ENCODE peak calls at places on chromosomes 7 and 10, in ten cellular contexts. W, G, T, E, P, I, U, D, H and S are unnamed samples. For H3K36me3, the result is how much of the 10 kb centered on the place peaks cover.

GRCh38 chr7:140418653-140419052 is 14.8 kb downstream of the RAB19 start:
- DNase-seq in W (no peak), G (no peak), T (no peak), E (no peak), P (no peak), I (no peak), U (no peak), D (no peak), H (no peak), S (no peak)

GRCh38 chr10:97781541-97782331 is 9.9 kb upstream of the SFRP5 start:
- DNase-seq in W (no peak), G (no peak), T (no peak), E (peak), P (no peak), I (no peak), U (no peak), D (no peak), H (no peak), S (no peak)

GRCh38 chr7:116565981-116566380 is 41.1 kb downstream of the CAV1 start:
- DNase-seq in W (no peak), G (no peak), T (no peak), E (no peak), P (no peak), I (no peak), U (no peak), D (no peak), H (no peak), S (no peak)

GRCh38 chr7:131190146-131190545 is 137.5 kb upstream of the MKLN1 start:
- DNase-seq in W (no peak), G (no peak), T (no peak), E (no peak), P (no peak), I (no peak), U (no peak), D (no peak), H (peak), S (no peak)

GRCh38 chr10:93903051-93903450 is 9.3 kb downstream of the SLC35G1 start:
- DNase-seq in W (no peak), G (no peak), T (no peak), E (no peak), P (no peak), I (no peak), U (no peak), D (no peak), H (no peak), S (no peak)

GRCh38 chr10:62335326-62335725 is 38.8 kb upstream of the ZNF365 start:
- DNase-seq in W (no peak), G (no peak), T (no peak), E (no peak), P (no peak), I (no peak), U (peak), D (no peak), H (no peak), S (no peak)

GRCh38 chr10:130484131-130484911 is 348.1 kb downstream of the GLRX3 start:
- DNase-seq in W (no peak), G (no peak), T (no peak), E (no peak), P (no peak), I (no peak), U (no peak), D (no peak), H (no peak), S (no peak)

GRCh38 chr10:71512794-71513379 is 116.2 kb downstream of the CDH23 start:
- DNase-seq in W (peak), G (peak), T (no peak), E (peak), P (no peak), I (peak), U (peak), D (no peak), H (no peak), S (no peak)

GRCh38 chr7:120089968-120090367 is 183.0 kb upstream of the KCND2 start:
- DNase-seq in W (no peak), G (no peak), T (no peak), E (peak), P (no peak), I (no peak), U (no peak), D (no peak), H (peak), S (peak)

GRCh38 chr10:804191-804781 is 114.8 kb upstream of the DIP2C start:
- DNase-seq in W (no peak), G (no peak), T (no peak), E (no peak), P (no peak), I (no peak), U (no peak), D (no peak), H (no peak), S (no peak)

GRCh38 chr10:12187321-12187905 is 8.3 kb downstream of the NUDT5 start:
- DNase-seq in W (no peak), G (no peak), T (no peak), E (no peak), P (no peak), I (no peak), U (no peak), D (no peak), H (no peak), S (no peak)

GRCh38 chr10:34565934-34566333 is 249.2 kb downstream of the PARD3 start:
- DNase-seq in W (no peak), G (peak), T (no peak), E (no peak), P (no peak), I (no peak), U (no peak), D (no peak), H (peak), S (no peak)

GRCh38 chr7:95304990-95305389 is 19.3 kb downstream of the PON1 start:
- DNase-seq in W (no peak), G (no peak), T (no peak), E (no peak), P (no peak), I (no peak), U (no peak), D (no peak), H (no peak), S (no peak)

GRCh38 chr10:68406815-68407585 is at the start of gene RUFY2:
- DNase-seq in W (peak), G (peak), T (peak), E (peak), P (peak), I (no peak), U (peak), D (peak), H (peak), S (peak)

GRCh38 chr7:156401617-156402016 is 239.0 kb upstream of the RNF32 start:
- DNase-seq in W (no peak), G (no peak), T (no peak), E (no peak), P (no peak), I (no peak), U (no peak), D (no peak), H (no peak), S (no peak)

GRCh38 chr7:116953372-116953726 is at the start of gene ST7:
- DNase-seq in W (peak), G (peak), T (peak), E (peak), P (peak), I (peak), U (peak), D (peak), H (peak), S (peak)

GRCh38 chr10:127801302-127801701 is 64.3 kb downstream of the FOXI2 start:
- DNase-seq in W (no peak), G (no peak), T (no peak), E (no peak), P (no peak), I (no peak), U (no peak), D (no peak), H (peak), S (no peak)

GRCh38 chr10:117140525-117140902 is 2.4 kb upstream of the VAX1 start:
- DNase-seq in W (no peak), G (no peak), T (no peak), E (no peak), P (no peak), I (no peak), U (no peak), D (no peak), H (peak), S (no peak)

GRCh38 chr10:97851341-97852001 is 1.8 kb downstream of the GOLGA7B start:
- DNase-seq in W (no peak), G (no peak), T (no peak), E (no peak), P (no peak), I (no peak), U (peak), D (no peak), H (no peak), S (no peak)

GRCh38 chr7:118918556-118918955 is 694.1 kb downstream of the ANKRD7 start:
- DNase-seq in W (no peak), G (no peak), T (no peak), E (peak), P (no peak), I (peak), U (peak), D (no peak), H (peak), S (no peak)

GRCh38 chr10:16968722-16969055 is 151.5 kb upstream of the RSU1 start:
- DNase-seq in W (no peak), G (no peak), T (no peak), E (no peak), P (no peak), I (no peak), U (no peak), D (no peak), H (no peak), S (no peak)
- H3K4me3 ChIP-seq in W (no peak), G (no peak), T (no peak), E (no peak), P (no peak), I (no peak), U (no peak), D (no peak), H (no peak), S (no peak)

DNA sequence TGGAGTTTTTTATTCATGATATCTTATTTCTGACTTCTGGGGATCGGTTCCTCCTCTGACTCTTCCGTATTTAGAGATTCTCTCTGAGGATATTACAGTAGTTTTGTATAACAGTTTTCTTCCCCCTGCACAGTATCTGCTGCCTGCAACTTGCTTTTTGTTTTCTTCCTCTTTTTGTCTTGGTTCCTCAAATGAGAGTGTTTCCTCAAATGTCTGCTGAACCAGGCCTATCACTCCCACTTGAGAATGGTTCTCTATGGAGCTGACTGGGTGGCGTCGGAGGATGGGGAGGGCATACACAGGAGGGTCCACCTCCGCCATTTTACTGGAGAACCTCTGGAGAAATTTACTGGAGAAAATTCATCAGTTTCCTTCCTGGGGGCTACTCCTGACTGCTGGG is 27.7 kb downstream of the ARHGAP22 start:
- DNase-seq in W (no peak), G (no peak), T (no peak), E (no peak), P (no peak), I (no peak), U (no peak), D (no peak), H (no peak), S (no peak)
- H3K36me3 ChIP-seq in W (under half), G (under half), T (under half), E (under half), P (under half), I (under half), U (under half), D (under half), H (under half), S (under half)

DNA sequence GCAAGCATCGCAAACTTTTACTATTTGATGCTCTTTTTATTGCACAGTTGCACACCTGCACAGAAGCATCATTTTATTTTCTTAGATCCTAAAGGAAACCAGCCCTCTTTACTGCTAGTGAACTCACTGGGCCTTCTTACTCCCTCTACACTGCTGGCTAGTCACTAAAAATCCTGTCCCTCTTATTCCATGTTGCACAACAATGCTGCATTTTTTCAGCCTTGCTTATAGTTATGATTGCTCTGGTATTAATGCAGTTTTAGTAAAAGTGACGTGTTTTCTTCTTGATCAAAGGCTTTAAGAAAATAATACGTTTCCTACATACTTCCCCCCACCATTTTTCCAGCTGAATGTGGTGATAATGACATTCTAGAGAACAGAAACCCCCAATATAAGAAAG is 132.9 kb upstream of the FAM3C start:
- DNase-seq in W (no peak), G (no peak), T (no peak), E (no peak), P (no peak), I (no peak), U (no peak), D (no peak), H (no peak), S (no peak)
- H3K4me3 ChIP-seq in W (no peak), G (no peak), T (no peak), E (no peak), P (no peak), I (no peak), U (no peak), D (no peak), H (no peak), S (no peak)

GRCh38 chr10:100348389-100348927 is 1.4 kb downstream of the SCD start:
- DNase-seq in W (no peak), G (no peak), T (no peak), E (no peak), P (no peak), I (no peak), U (peak), D (no peak), H (no peak), S (no peak)
- H3K36me3 ChIP-seq in W (under half), G (half or more), T (under half), E (under half), P (under half), I (under half), U (under half), D (under half), H (half or more), S (under half)

GRCh38 chr10:124168991-124169826 is 75.8 kb upstream of the CHST15 start:
- DNase-seq in W (no peak), G (no peak), T (no peak), E (no peak), P (no peak), I (no peak), U (no peak), D (no peak), H (no peak), S (no peak)
- H3K4me3 ChIP-seq in W (no peak), G (no peak), T (no peak), E (no peak), P (no peak), I (no peak), U (no peak), D (no peak), H (no peak), S (no peak)

DNA sequence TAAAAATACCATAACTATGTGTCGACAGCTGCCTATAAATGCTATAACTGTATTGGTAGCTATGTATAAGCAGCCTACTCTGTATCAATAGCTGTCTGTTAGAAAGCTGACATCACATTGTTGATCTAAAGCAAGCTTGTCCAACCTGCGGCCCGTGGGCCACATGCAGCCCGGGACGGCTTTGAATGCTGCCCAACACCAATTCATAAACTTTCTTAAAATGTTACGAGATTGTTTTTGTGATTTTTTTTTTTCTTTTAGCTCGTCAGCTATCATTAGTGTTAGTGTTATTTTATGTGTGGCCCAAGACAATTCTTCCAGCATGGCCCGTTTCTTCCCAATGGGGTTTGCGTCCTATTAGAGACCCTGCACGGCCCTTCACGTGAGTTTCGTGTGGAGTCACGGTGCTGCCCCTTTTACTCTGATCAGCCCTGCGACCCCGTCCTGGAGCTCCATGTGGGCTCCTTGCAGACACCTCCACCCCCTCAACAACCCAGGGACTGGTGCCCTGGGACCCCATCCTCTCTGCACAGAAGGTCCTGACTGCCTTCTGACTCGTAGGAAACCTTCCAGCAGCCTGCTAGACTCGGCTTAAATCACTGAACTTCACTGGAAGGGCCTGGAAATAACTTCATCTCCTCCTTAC is 4.5 kb upstream of the PRKAR1B start:
- DNase-seq in W (no peak), G (no peak), T (no peak), E (no peak), P (no peak), I (no peak), U (no peak), D (no peak), H (no peak), S (no peak)
- H3K36me3 ChIP-seq in W (under half), G (under half), T (under half), E (under half), P (under half), I (under half), U (under half), D (under half), H (under half), S (under half)

GRCh38 chr10:112314822-112315474 is 31.7 kb downstream of the TECTB start:
- DNase-seq in W (peak), G (peak), T (peak), E (peak), P (peak), I (peak), U (peak), D (no peak), H (peak), S (peak)

GRCh38 chr10:112313234-112313633 is 30.0 kb downstream of the TECTB start:
- DNase-seq in W (no peak), G (no peak), T (no peak), E (no peak), P (no peak), I (no peak), U (no peak), D (no peak), H (no peak), S (no peak)

GRCh38 chr10:112311481-112311880 is 28.3 kb downstream of the TECTB start:
- DNase-seq in W (no peak), G (no peak), T (no peak), E (no peak), P (no peak), I (no peak), U (no peak), D (no peak), H (no peak), S (no peak)

DNA sequence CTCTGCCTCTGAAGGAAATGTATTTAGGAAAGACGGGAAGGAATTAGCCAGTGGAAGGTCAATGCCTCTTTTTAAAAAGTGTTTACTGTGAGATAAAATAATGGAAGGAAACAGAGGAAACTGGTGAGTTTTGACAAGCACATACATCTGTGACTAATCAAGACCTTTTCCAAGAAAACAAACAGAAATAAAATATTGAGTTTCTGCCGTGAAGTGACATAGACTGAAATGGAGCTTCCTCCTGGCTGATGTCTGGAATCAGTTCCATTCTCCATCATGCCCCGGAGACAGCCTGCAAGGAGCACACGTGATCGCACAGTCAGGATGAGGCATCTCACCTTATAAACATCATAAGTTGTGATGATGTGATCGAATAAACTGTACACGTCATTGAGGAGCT is 30.7 kb downstream of the TECTB start:
- DNase-seq in W (no peak), G (no peak), T (no peak), E (no peak), P (no peak), I (no peak), U (no peak), D (no peak), H (no peak), S (no peak)
- H3K4me3 ChIP-seq in W (no peak), G (no peak), T (no peak), E (no peak), P (no peak), I (no peak), U (no peak), D (no peak), H (no peak), S (no peak)

GRCh38 chr7:1542329-1542728 is 11.8 kb downstream of the MAFK start:
- DNase-seq in W (no peak), G (no peak), T (no peak), E (no peak), P (peak), I (no peak), U (no peak), D (no peak), H (no peak), S (no peak)
- H3K36me3 ChIP-seq in W (under half), G (under half), T (under half), E (under half), P (under half), I (under half), U (under half), D (under half), H (under half), S (under half)

GRCh38 chr7:121180436-121181063 is 148.2 kb upstream of the WNT16 start:
- DNase-seq in W (no peak), G (no peak), T (no peak), E (no peak), P (no peak), I (no peak), U (no peak), D (no peak), H (no peak), S (no peak)
- H3K4me3 ChIP-seq in W (no peak), G (no peak), T (no peak), E (no peak), P (no peak), I (no peak), U (no peak), D (no peak), H (no peak), S (no peak)